ENCODE peak calls at places on chromosome 2, in nine cellular contexts. I is thyroid gland, D is thoracic aorta, A is stomach, M is MM.1S, O is spleen, F is lower lobe of right lung, Y is mammary epithelial cell, Q is esophagus squamous epithelium. G is an unnamed sample. For H3K9me3, the result is how much of the 10 kb centered on the place peaks cover.

GRCh38 chr2:71950256-71951066 is 197.2 kb downstream of the CYP26B1 start:
- DNase-seq in I (no peak), D (no peak), A (no peak), M (no peak), O (no peak), F (no peak), Y (peak), Q (no peak), G (no peak)

GRCh38 chr2:14716319-14716718 is 83.8 kb downstream of the LRATD1 start:
- DNase-seq in I (no peak), D (no peak), A (no peak), M (no peak), O (no peak), F (no peak), Y (no peak), Q (no peak), G (no peak)

GRCh38 chr2:130819915-130820861 is 16.5 kb upstream of the ARHGEF4 start:
- DNase-seq in I (peak), D (no peak), A (no peak), M (no peak), O (peak), F (no peak), Y (no peak), Q (no peak), G (no peak)

GRCh38 chr2:110114801-110115200 is 821 bp downstream of the MALL start:
- DNase-seq in I (peak), D (no peak), A (no peak), M (no peak), O (no peak), F (peak), Y (no peak), Q (no peak), G (no peak)

GRCh38 chr2:75792146-75792545 is 81.4 kb upstream of the GCFC2 start:
- DNase-seq in I (no peak), D (no peak), A (no peak), M (no peak), O (no peak), F (no peak), Y (no peak), Q (no peak), G (no peak)

GRCh38 chr2:208579678-208580077 is 173.1 kb downstream of the PTH2R start:
- DNase-seq in I (no peak), D (no peak), A (no peak), M (no peak), O (no peak), F (no peak), Y (no peak), Q (no peak), G (no peak)

GRCh38 chr2:175205523-175205922 is 24.0 kb upstream of the ATP5MC3 start:
- DNase-seq in I (no peak), D (no peak), A (no peak), M (no peak), O (no peak), F (no peak), Y (peak), Q (no peak), G (no peak)

GRCh38 chr2:142819411-142819810 is 58.1 kb upstream of the KYNU start:
- DNase-seq in I (no peak), D (no peak), A (no peak), M (no peak), O (no peak), F (no peak), Y (no peak), Q (no peak), G (no peak)

GRCh38 chr2:70806620-70807019 is 13.8 kb downstream of the CLEC4F start:
- DNase-seq in I (no peak), D (no peak), A (no peak), M (no peak), O (no peak), F (no peak), Y (no peak), Q (no peak), G (no peak)

GRCh38 chr2:150620860-150621259 is 133.4 kb upstream of the RND3 start:
- DNase-seq in I (no peak), D (no peak), A (no peak), M (no peak), O (no peak), F (no peak), Y (peak), Q (no peak), G (no peak)

GRCh38 chr2:33469238-33469637 is 7.2 kb upstream of the RASGRP3 start:
- DNase-seq in I (no peak), D (no peak), A (no peak), M (no peak), O (no peak), F (no peak), Y (no peak), Q (no peak), G (no peak)

GRCh38 chr2:1874101-1874865 is 130.0 kb upstream of the PXDN start:
- DNase-seq in I (no peak), D (no peak), A (no peak), M (no peak), O (no peak), F (no peak), Y (no peak), Q (no peak), G (no peak)

GRCh38 chr2:235086481-235087184 is 134.8 kb downstream of the SH3BP4 start:
- DNase-seq in I (no peak), D (no peak), A (no peak), M (no peak), O (no peak), F (no peak), Y (no peak), Q (no peak), G (no peak)

GRCh38 chr2:235084424-235084823 is 132.6 kb downstream of the SH3BP4 start:
- DNase-seq in I (no peak), D (no peak), A (no peak), M (no peak), O (no peak), F (no peak), Y (no peak), Q (no peak), G (no peak)

GRCh38 chr2:235083822-235084221 is 132.0 kb downstream of the SH3BP4 start:
- DNase-seq in I (no peak), D (no peak), A (no peak), M (no peak), O (no peak), F (no peak), Y (peak), Q (no peak), G (no peak)

GRCh38 chr2:235087812-235088607 is 136.2 kb downstream of the SH3BP4 start:
- DNase-seq in I (peak), D (no peak), A (peak), M (no peak), O (no peak), F (peak), Y (no peak), Q (no peak), G (no peak)

DNA sequence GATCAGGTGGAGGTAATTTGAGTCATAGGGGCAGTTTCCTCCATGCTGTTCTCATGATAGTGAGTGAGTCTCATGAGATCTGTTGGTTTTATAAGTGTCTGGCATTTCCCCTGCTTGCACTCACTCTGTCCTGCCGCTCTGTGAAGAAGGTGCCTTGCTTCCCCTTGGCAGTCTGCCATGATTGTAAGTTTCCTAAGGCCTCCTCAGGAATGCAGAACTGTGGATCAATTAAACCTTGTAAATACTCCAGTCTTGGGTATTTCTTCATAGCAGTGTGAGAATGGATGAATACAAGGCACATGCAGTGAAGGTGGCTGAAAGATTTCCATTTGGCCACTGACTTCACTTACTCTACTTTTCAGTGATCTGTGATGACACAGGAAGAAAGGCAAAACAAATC is 133.7 kb downstream of the SH3BP4 start:
- DNase-seq in I (no peak), D (no peak), A (no peak), M (no peak), O (no peak), F (no peak), Y (no peak), Q (no peak), G (no peak)
- H3K9me3 ChIP-seq in I (under half), D (under half), A (under half), M (under half), O (under half), F (under half), Y (under half), Q (under half), G (under half)

GRCh38 chr2:41784496-41784895 is 263.3 kb upstream of the PKDCC start:
- DNase-seq in I (no peak), D (no peak), A (no peak), M (no peak), O (no peak), F (no peak), Y (no peak), Q (no peak), G (no peak)

GRCh38 chr2:41785623-41786022 is 262.2 kb upstream of the PKDCC start:
- DNase-seq in I (no peak), D (no peak), A (no peak), M (no peak), O (no peak), F (no peak), Y (no peak), Q (no peak), G (no peak)

GRCh38 chr2:41782306-41783158 is 265.3 kb upstream of the PKDCC start:
- DNase-seq in I (peak), D (no peak), A (no peak), M (peak), O (no peak), F (no peak), Y (peak), Q (no peak), G (no peak)

GRCh38 chr2:41779873-41780272 is 267.9 kb upstream of the PKDCC start:
- DNase-seq in I (no peak), D (no peak), A (no peak), M (peak), O (no peak), F (no peak), Y (no peak), Q (no peak), G (no peak)

GRCh38 chr2:41781082-41781481 is 266.7 kb upstream of the PKDCC start:
- DNase-seq in I (no peak), D (no peak), A (no peak), M (no peak), O (no peak), F (no peak), Y (no peak), Q (no peak), G (no peak)
- TF ChIP-seq CTCF in I (no peak), D (no peak), A (no peak), M (no peak), O (no peak), F (no peak), Y (no peak), Q (no peak), G (no peak)

GRCh38 chr2:558879-559278 is 118.3 kb downstream of the TMEM18 start:
- DNase-seq in I (no peak), D (no peak), A (no peak), M (no peak), O (no peak), F (no peak), Y (no peak), Q (no peak), G (no peak)
- H3K9me3 ChIP-seq in I (under half), D (under half), A (under half), M (under half), O (under half), F (under half), Y (under half), Q (under half), G (under half)

GRCh38 chr2:41410011-41410410 is 637.8 kb upstream of the PKDCC start:
- DNase-seq in I (no peak), D (no peak), A (no peak), M (no peak), O (no peak), F (no peak), Y (no peak), Q (no peak), G (no peak)
- TF ChIP-seq CTCF in I (no peak), D (no peak), A (no peak), M (no peak), O (no peak), F (no peak), Y (no peak), Q (no peak), G (no peak)

GRCh38 chr2:97983698-97984097 is 12.1 kb downstream of the TMEM131 start:
- DNase-seq in I (no peak), D (no peak), A (no peak), M (no peak), O (no peak), F (no peak), Y (no peak), Q (no peak), G (no peak)

GRCh38 chr2:97979894-97980293 is 15.9 kb downstream of the TMEM131 start:
- DNase-seq in I (no peak), D (no peak), A (no peak), M (no peak), O (no peak), F (no peak), Y (no peak), Q (no peak), G (no peak)

GRCh38 chr2:97983134-97983533 is 12.6 kb downstream of the TMEM131 start:
- DNase-seq in I (no peak), D (no peak), A (no peak), M (no peak), O (no peak), F (no peak), Y (no peak), Q (no peak), G (no peak)

GRCh38 chr2:97985998-97986397 is 9.8 kb downstream of the TMEM131 start:
- DNase-seq in I (no peak), D (no peak), A (no peak), M (no peak), O (no peak), F (no peak), Y (no peak), Q (no peak), G (no peak)

DNA sequence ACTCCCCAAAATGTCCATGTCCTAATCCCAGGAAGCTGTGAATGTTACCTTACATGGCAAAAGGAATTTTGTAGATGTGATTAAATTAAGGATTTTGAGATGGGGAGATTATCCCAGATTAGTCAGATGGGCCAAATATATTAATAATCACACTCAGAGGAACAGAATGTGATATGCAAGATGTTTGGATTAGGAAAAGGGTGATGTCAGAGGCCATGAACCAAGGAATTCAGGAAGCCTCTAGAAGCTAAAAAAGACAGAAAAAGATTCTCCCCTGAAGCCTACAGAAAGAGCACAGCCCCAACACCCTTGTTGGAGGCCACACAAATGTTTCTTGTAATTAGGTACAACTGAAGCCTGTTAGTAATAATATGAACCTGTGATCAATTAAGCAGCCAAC is 13.1 kb downstream of the TMEM131 start:
- DNase-seq in I (no peak), D (no peak), A (no peak), M (no peak), O (no peak), F (no peak), Y (no peak), Q (no peak), G (no peak)
- H3K9me3 ChIP-seq in I (under half), D (under half), A (under half), M (under half), O (under half), F (under half), Y (under half), Q (under half), G (under half)

G was measured in CD4-positive, alpha-beta T cell.